ENCODE peak calls at places on chromosomes 6 and 20, in five cellular contexts. One of them, this sample, is unnamed.

GRCh38 chr20:39117486-39117885 is 155.3 kb downstream of the DHX35 start:
- DNase-seq in activated CD4-positive, CD25-positive, alpha-beta regulatory T cell: no peak
- DNase-seq in stimulated activated CD8-positive, alpha-beta memory T cell treated with anti-CD3 and anti-CD28 coated beads, Interleukin-15, amount 100 ng/mL, for 24 hours: no peak
- DNase-seq in GOT3: no peak
- DNase-seq in HS-5: no peak
- DNase-seq in this sample: peak; percentile 35

GRCh38 chr6:32415521-32416019 is 8.6 kb upstream of the BTNL2 start:
- DNase-seq in GOT3: peak; percentile 38
- DNase-seq in stimulated activated CD8-positive, alpha-beta memory T cell treated with anti-CD3 and anti-CD28 coated beads, Interleukin-15, amount 100 ng/mL, for 24 hours: peak; percentile 49
- DNase-seq in HS-5: no peak
- DNase-seq in activated CD4-positive, CD25-positive, alpha-beta regulatory T cell: peak; percentile 39
- DNase-seq in this sample: peak; percentile 10

GRCh38 chr6:18155273-18155863 is at the start of gene KDM1B:
- DNase-seq in GOT3: no peak
- DNase-seq in HS-5: peak; percentile 83
- DNase-seq in activated CD4-positive, CD25-positive, alpha-beta regulatory T cell: peak; percentile 98
- DNase-seq in stimulated activated CD8-positive, alpha-beta memory T cell treated with anti-CD3 and anti-CD28 coated beads, Interleukin-15, amount 100 ng/mL, for 24 hours: peak; percentile 97
- DNase-seq in this sample: peak; percentile 77

GRCh38 chr6:83216806-83217205 is 23.6 kb downstream of the RWDD2A start:
- DNase-seq in activated CD4-positive, CD25-positive, alpha-beta regulatory T cell: no peak
- DNase-seq in HS-5: no peak
- DNase-seq in GOT3: no peak
- DNase-seq in stimulated activated CD8-positive, alpha-beta memory T cell treated with anti-CD3 and anti-CD28 coated beads, Interleukin-15, amount 100 ng/mL, for 24 hours: no peak
- DNase-seq in this sample: no peak

GRCh38 chr20:53940883-53941546 is 129.4 kb downstream of the BCAS1 start:
- DNase-seq in GOT3: no peak
- DNase-seq in HS-5: peak; percentile 98
- DNase-seq in stimulated activated CD8-positive, alpha-beta memory T cell treated with anti-CD3 and anti-CD28 coated beads, Interleukin-15, amount 100 ng/mL, for 24 hours: no peak
- DNase-seq in activated CD4-positive, CD25-positive, alpha-beta regulatory T cell: no peak
- DNase-seq in this sample: peak; percentile 77

GRCh38 chr20:64119681-64120341 is 12.4 kb upstream of the NPBWR2 start:
- DNase-seq in activated CD4-positive, CD25-positive, alpha-beta regulatory T cell: no peak
- DNase-seq in HS-5: peak; percentile 6
- DNase-seq in GOT3: no peak
- DNase-seq in stimulated activated CD8-positive, alpha-beta memory T cell treated with anti-CD3 and anti-CD28 coated beads, Interleukin-15, amount 100 ng/mL, for 24 hours: no peak
- DNase-seq in this sample: no peak

GRCh38 chr6:138785980-138786379 is 9.9 kb upstream of the ECT2L start:
- DNase-seq in HS-5: no peak
- DNase-seq in activated CD4-positive, CD25-positive, alpha-beta regulatory T cell: no peak
- DNase-seq in stimulated activated CD8-positive, alpha-beta memory T cell treated with anti-CD3 and anti-CD28 coated beads, Interleukin-15, amount 100 ng/mL, for 24 hours: no peak
- DNase-seq in GOT3: no peak
- DNase-seq in this sample: no peak

GRCh38 chr6:111263837-111264236 is 176.5 kb downstream of the SLC16A10 start:
- DNase-seq in HS-5: peak; percentile 77
- DNase-seq in activated CD4-positive, CD25-positive, alpha-beta regulatory T cell: no peak
- DNase-seq in stimulated activated CD8-positive, alpha-beta memory T cell treated with anti-CD3 and anti-CD28 coated beads, Interleukin-15, amount 100 ng/mL, for 24 hours: no peak
- DNase-seq in GOT3: no peak
- DNase-seq in this sample: peak; percentile 45

GRCh38 chr6:44219053-44219814 is 2.5 kb downstream of the MYMX start:
- DNase-seq in HS-5: no peak
- DNase-seq in GOT3: no peak
- DNase-seq in activated CD4-positive, CD25-positive, alpha-beta regulatory T cell: no peak
- DNase-seq in stimulated activated CD8-positive, alpha-beta memory T cell treated with anti-CD3 and anti-CD28 coated beads, Interleukin-15, amount 100 ng/mL, for 24 hours: no peak
- DNase-seq in this sample: no peak

GRCh38 chr20:50691585-50692552 is 527 bp upstream of the RIPOR3 start:
- DNase-seq in stimulated activated CD8-positive, alpha-beta memory T cell treated with anti-CD3 and anti-CD28 coated beads, Interleukin-15, amount 100 ng/mL, for 24 hours: no peak
- DNase-seq in GOT3: no peak
- DNase-seq in HS-5: no peak
- DNase-seq in activated CD4-positive, CD25-positive, alpha-beta regulatory T cell: no peak
- DNase-seq in this sample: no peak

GRCh38 chr6:36735110-36735971 is 37.7 kb downstream of the RAB44 start:
- DNase-seq in GOT3: peak; percentile 62
- DNase-seq in activated CD4-positive, CD25-positive, alpha-beta regulatory T cell: no peak
- DNase-seq in stimulated activated CD8-positive, alpha-beta memory T cell treated with anti-CD3 and anti-CD28 coated beads, Interleukin-15, amount 100 ng/mL, for 24 hours: no peak
- DNase-seq in HS-5: no peak
- DNase-seq in this sample: no peak

GRCh38 chr6:30543824-30544223 is 12.5 kb downstream of the GNL1 start:
- DNase-seq in HS-5: no peak
- DNase-seq in activated CD4-positive, CD25-positive, alpha-beta regulatory T cell: no peak
- DNase-seq in stimulated activated CD8-positive, alpha-beta memory T cell treated with anti-CD3 and anti-CD28 coated beads, Interleukin-15, amount 100 ng/mL, for 24 hours: no peak
- DNase-seq in GOT3: no peak
- DNase-seq in this sample: no peak

GRCh38 chr6:137146206-137146605 is 27.2 kb downstream of the IL22RA2 start:
- DNase-seq in activated CD4-positive, CD25-positive, alpha-beta regulatory T cell: no peak
- DNase-seq in HS-5: no peak
- DNase-seq in stimulated activated CD8-positive, alpha-beta memory T cell treated with anti-CD3 and anti-CD28 coated beads, Interleukin-15, amount 100 ng/mL, for 24 hours: no peak
- DNase-seq in GOT3: no peak
- DNase-seq in this sample: no peak

GRCh38 chr20:62578294-62578897 is 63.9 kb upstream of the SLCO4A1 start:
- DNase-seq in HS-5: no peak
- DNase-seq in GOT3: no peak
- DNase-seq in activated CD4-positive, CD25-positive, alpha-beta regulatory T cell: no peak
- DNase-seq in stimulated activated CD8-positive, alpha-beta memory T cell treated with anti-CD3 and anti-CD28 coated beads, Interleukin-15, amount 100 ng/mL, for 24 hours: no peak
- DNase-seq in this sample: no peak

GRCh38 chr6:4480788-4481725 is 295.1 kb upstream of the CDYL start:
- DNase-seq in GOT3: no peak
- DNase-seq in HS-5: no peak
- DNase-seq in stimulated activated CD8-positive, alpha-beta memory T cell treated with anti-CD3 and anti-CD28 coated beads, Interleukin-15, amount 100 ng/mL, for 24 hours: no peak
- DNase-seq in activated CD4-positive, CD25-positive, alpha-beta regulatory T cell: no peak
- DNase-seq in this sample: no peak